ENCODE peak calls at places on chromosomes 5 and 9, in six cellular contexts. M, R, T, I, P and Q are unnamed samples.
A peak's percentile ranks its signal among the peaks of the same experiment; 100 is the strongest.

GRCh38 chr9:131461166-131461565 is 41.6 kb upstream of the POMT1 start:
- DNase-seq in M (no peak), R (no peak), T (no peak), I (no peak), P (no peak), Q (no peak)

GRCh38 chr9:811101-811531 is 30.4 kb upstream of the DMRT1 start:
- DNase-seq in M (peak; percentile 18), R (no peak), T (no peak), I (peak; percentile 15), P (no peak), Q (no peak)

GRCh38 chr9:995776-996175 is 19.3 kb downstream of the DMRT3 start:
- DNase-seq in M (peak; percentile 89), R (no peak), T (peak; percentile 52), I (no peak), P (no peak), Q (no peak)

GRCh38 chr5:133082128-133082527 is 30.3 kb downstream of the HSPA4 start:
- DNase-seq in M (no peak), R (no peak), T (no peak), I (no peak), P (no peak), Q (no peak)

GRCh38 chr5:32420506-32420905 is 24.0 kb downstream of the ZFR start:
- DNase-seq in M (peak; percentile 33), R (no peak), T (peak; percentile 60), I (no peak), P (no peak), Q (no peak)

GRCh38 chr5:72459089-72459661 is 48.0 kb downstream of the ZNF366 start:
- DNase-seq in M (no peak), R (no peak), T (no peak), I (no peak), P (no peak), Q (no peak)

GRCh38 chr9:134651226-134651905 is 9.8 kb downstream of the COL5A1 start:
- DNase-seq in M (no peak), R (no peak), T (no peak), I (no peak), P (no peak), Q (no peak)

GRCh38 chr9:5718296-5719032 is 89.6 kb downstream of the RIC1 start:
- DNase-seq in M (peak; percentile 43), R (no peak), T (peak; percentile 49), I (no peak), P (no peak), Q (no peak)

GRCh38 chr9:2241461-2241874 is 226.3 kb downstream of the SMARCA2 start:
- DNase-seq in M (peak; percentile 88), R (peak; percentile 3), T (peak; percentile 78), I (peak; percentile 16), P (peak; percentile 75), Q (peak; percentile 93)

GRCh38 chr9:100589582-100589981 is 11.7 kb downstream of the CAVIN4 start:
- DNase-seq in M (peak; percentile 54), R (no peak), T (peak; percentile 41), I (no peak), P (no peak), Q (no peak)

GRCh38 chr9:138097501-138097991 is 220.0 kb downstream of the CACNA1B start:
- DNase-seq in M (no peak), R (no peak), T (no peak), I (peak; percentile 4), P (no peak), Q (no peak)

GRCh38 chr9:128587453-128587852 is 35.1 kb downstream of the SPTAN1 start:
- DNase-seq in M (no peak), R (no peak), T (no peak), I (no peak), P (no peak), Q (no peak)

GRCh38 chr5:26700759-26701384 is 337.5 kb downstream of the CDH9 start:
- DNase-seq in M (peak; percentile 10), R (peak; percentile 30), T (no peak), I (no peak), P (no peak), Q (peak; percentile 22)

GRCh38 chr5:147167529-147167928 is 67.3 kb upstream of the STK32A start:
- DNase-seq in M (no peak), R (no peak), T (no peak), I (no peak), P (no peak), Q (no peak)

GRCh38 chr9:120336021-120336752 is 243.8 kb downstream of the CDK5RAP2 start:
- DNase-seq in M (peak; percentile 71), R (no peak), T (no peak), I (peak; percentile 39), P (no peak), Q (no peak)

GRCh38 chr9:94800424-94801117 is 74.1 kb downstream of the AOPEP start:
- DNase-seq in M (no peak), R (no peak), T (peak; percentile 56), I (no peak), P (no peak), Q (no peak)

GRCh38 chr9:107219486-107219853 is 63.6 kb upstream of the RAD23B start:
- DNase-seq in M (no peak), R (no peak), T (no peak), I (no peak), P (no peak), Q (no peak)

GRCh38 chr5:137566118-137566541 is 67.0 kb upstream of the SPOCK1 start:
- DNase-seq in M (peak; percentile 80), R (peak; percentile 14), T (peak; percentile 45), I (no peak), P (no peak), Q (no peak)

GRCh38 chr5:181207214-181207959 is 2.4 kb upstream of the TRIM7 start:
- DNase-seq in M (peak; percentile 95), R (peak; percentile 36), T (peak; percentile 92), I (peak; percentile 87), P (peak; percentile 78), Q (no peak)

GRCh38 chr9:92404437-92404836 is at the start of gene OGN:
- DNase-seq in M (peak; percentile 50), R (no peak), T (peak; percentile 62), I (no peak), P (no peak), Q (no peak)

GRCh38 chr9:123238364-123238763 is 30.0 kb downstream of the STRBP start:
- DNase-seq in M (peak; percentile 4), R (no peak), T (no peak), I (no peak), P (no peak), Q (no peak)

GRCh38 chr5:6760636-6761035 is 47.4 kb downstream of the TENT4A start:
- DNase-seq in M (no peak), R (no peak), T (no peak), I (no peak), P (no peak), Q (no peak)

GRCh38 chr5:171770153-171770552 is 15.5 kb upstream of the SMIM23 start:
- DNase-seq in M (no peak), R (no peak), T (no peak), I (no peak), P (no peak), Q (no peak)

GRCh38 chr5:59548807-59549357 is 344.6 kb downstream of the PDE4D start:
- DNase-seq in M (no peak), R (no peak), T (no peak), I (peak; percentile 61), P (no peak), Q (no peak)

GRCh38 chr9:69671904-69672827 is at the start of gene APBA1:
- DNase-seq in M (peak; percentile 33), R (peak; percentile 61), T (peak; percentile 47), I (peak; percentile 56), P (no peak), Q (no peak)

GRCh38 chr5:11293523-11293922 is 532.5 kb upstream of the DAP start:
- DNase-seq in M (no peak), R (no peak), T (no peak), I (no peak), P (no peak), Q (no peak)

GRCh38 chr9:8726692-8727091 is 927.1 kb upstream of the DMAC1 start:
- DNase-seq in M (no peak), R (no peak), T (no peak), I (no peak), P (no peak), Q (no peak)

GRCh38 chr9:8725635-8726034 is 926.1 kb upstream of the DMAC1 start:
- DNase-seq in M (no peak), R (no peak), T (no peak), I (no peak), P (no peak), Q (no peak)

GRCh38 chr9:8728910-8729309 is 929.3 kb upstream of the DMAC1 start:
- DNase-seq in M (no peak), R (no peak), T (no peak), I (no peak), P (no peak), Q (no peak)

GRCh38 chr9:8724284-8725018 is 924.9 kb upstream of the DMAC1 start:
- DNase-seq in M (no peak), R (no peak), T (no peak), I (no peak), P (no peak), Q (no peak)

DNA sequence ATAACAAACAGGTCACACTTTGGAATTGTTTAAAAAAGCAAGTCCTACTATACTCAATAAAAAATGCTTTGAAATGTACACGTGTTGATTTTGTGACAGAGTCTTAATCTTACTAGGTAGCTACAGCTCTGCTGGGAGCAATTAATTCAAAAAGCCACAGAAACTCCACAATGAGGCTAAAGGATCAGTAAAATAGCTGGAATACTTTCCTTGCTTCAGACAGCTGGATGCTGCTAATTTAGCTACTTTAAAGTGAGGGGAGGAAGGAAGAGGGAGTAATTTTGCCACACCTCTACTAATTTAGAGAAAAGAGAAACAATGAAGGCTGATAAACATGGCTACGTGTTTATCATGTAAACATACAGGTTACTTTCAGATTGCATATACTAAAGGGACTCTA is 927.6 kb upstream of the DMAC1 start:
- DNase-seq in M (no peak), R (no peak), T (no peak), I (no peak), P (no peak), Q (no peak)
- TF ChIP-seq CTCF in M (no peak), R (no peak), T (no peak), I (no peak), P (no peak), Q (no peak)

GRCh38 chr5:177367323-177367848 is 9.7 kb downstream of the RGS14 start:
- DNase-seq in M (no peak), R (no peak), T (no peak), I (no peak), P (no peak), Q (no peak)
- H3K4me3 ChIP-seq in M (peak overlapping the region; percentile 42), R (peak overlapping the region; percentile 57), T (peak overlapping the region; percentile 52), I (no peak overlapping the region), P (peak overlapping the region; percentile 58), Q (peak overlapping the region; percentile 54)

DNA sequence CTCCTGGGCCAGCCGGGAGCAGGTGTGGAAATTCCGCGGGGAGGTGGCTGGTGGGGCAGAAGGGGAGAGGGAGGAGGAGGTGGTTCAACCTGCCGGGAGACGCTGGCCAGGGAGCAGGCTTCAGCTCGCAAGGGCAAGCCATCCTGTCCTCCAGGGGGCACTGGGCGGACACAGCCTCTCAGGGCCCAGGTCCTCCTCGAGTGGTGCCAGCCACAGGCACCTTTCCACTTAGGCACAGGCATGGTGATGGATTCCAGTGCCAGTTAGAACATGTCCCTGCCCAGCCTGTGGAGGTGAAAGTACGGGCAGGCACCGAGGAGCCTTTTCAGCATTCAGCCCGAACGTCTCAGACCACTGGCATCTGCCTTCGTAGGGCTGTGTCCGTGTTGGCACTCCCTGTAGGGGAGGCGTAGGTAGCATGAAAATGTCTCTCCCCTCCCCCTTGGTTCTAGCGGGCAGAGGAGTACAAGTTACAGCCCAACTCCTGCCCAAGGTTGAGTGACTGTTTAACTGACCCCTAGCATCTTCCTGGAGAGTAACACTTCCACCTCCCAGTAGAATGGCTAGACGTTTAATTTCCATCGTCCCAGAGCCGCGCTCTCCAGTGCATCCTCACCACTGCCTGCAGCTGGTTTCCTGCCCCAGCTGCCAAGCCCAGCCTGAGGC is 48.9 kb downstream of the DAB2IP start:
- DNase-seq in M (peak; percentile 48), R (no peak), T (peak; percentile 53), I (peak; percentile 87), P (no peak), Q (no peak)
- TF ChIP-seq CTCF in M (peak; percentile 55), R (peak; percentile 8), T (peak; percentile 72), I (peak; percentile 73), P (peak; percentile 69), Q (peak; percentile 74)

GRCh38 chr9:136225366-136225747 is 20.3 kb downstream of the QSOX2 start:
- DNase-seq in M (no peak), R (no peak), T (no peak), I (no peak), P (no peak), Q (no peak)
- H3K4me3 ChIP-seq in M (no peak overlapping the region), R (no peak overlapping the region), T (no peak overlapping the region), I (no peak overlapping the region), P (no peak overlapping the region), Q (no peak overlapping the region)